ENCODE peak calls at places on chromosomes 1 and 21, in five cellular contexts. X, F, L, P and Y are unnamed samples. For H3K36me3, the result is how much of the 10 kb centered on the place peaks cover.

GRCh38 chr1:15948600-15949452 is 27.1 kb downstream of the ZBTB17 start:
- DNase-seq in X (peak), F (peak), P (peak), L (no peak), Y (no peak)

GRCh38 chr1:192918259-192918658 is 109.4 kb downstream of the RGS2 start:
- DNase-seq in P (no peak), L (no peak), F (no peak), X (no peak), Y (no peak)

GRCh38 chr1:244296447-244296846 is 155.3 kb downstream of the ADSS2 start:
- DNase-seq in F (no peak), X (no peak), L (no peak), P (no peak), Y (no peak)

GRCh38 chr1:115168026-115168425 is 78.7 kb upstream of the TSPAN2 start:
- DNase-seq in X (no peak), L (no peak), P (no peak), F (no peak), Y (no peak)

GRCh38 chr1:45802343-45803298 is 791 bp upstream of the MAST2 start:
- DNase-seq in X (peak), L (peak), P (peak), F (peak), Y (peak)

GRCh38 chr1:171206956-171207355 is 21.9 kb downstream of the FMO2 start:
- DNase-seq in L (no peak), F (no peak), X (no peak), P (no peak), Y (no peak)

GRCh38 chr1:56435434-56436337 is 143.7 kb downstream of the PLPP3 start:
- DNase-seq in L (no peak), P (no peak), X (no peak), F (no peak), Y (peak)

GRCh38 chr1:84442256-84442655 is 36.8 kb upstream of the RPF1 start:
- DNase-seq in L (no peak), X (peak), F (peak), P (no peak), Y (no peak)

GRCh38 chr21:39020751-39021474 is 162.3 kb downstream of the PSMG1 start:
- DNase-seq in L (no peak), X (peak), F (no peak), P (no peak), Y (peak)

GRCh38 chr1:232534552-232535517 is 95.1 kb downstream of the SIPA1L2 start:
- DNase-seq in X (no peak), P (no peak), F (no peak), L (no peak), Y (no peak)

GRCh38 chr1:206768472-206769330 is 1.9 kb upstream of the IL19 start:
- DNase-seq in X (no peak), L (no peak), P (no peak), F (no peak), Y (no peak)

GRCh38 chr1:206693592-206693991 is 8.9 kb downstream of the MAPKAPK2 start:
- DNase-seq in P (peak), F (no peak), L (peak), X (peak), Y (no peak)

GRCh38 chr1:205561501-205562203 is 57.2 kb downstream of the CDK18 start:
- DNase-seq in L (no peak), P (no peak), X (no peak), F (no peak), Y (no peak)

GRCh38 chr1:206672844-206673758 is 11.6 kb upstream of the MAPKAPK2 start:
- DNase-seq in F (no peak), X (peak), L (no peak), P (no peak), Y (no peak)

GRCh38 chr1:15866696-15867687 is 19.5 kb downstream of the SPEN start:
- DNase-seq in X (peak), F (no peak), L (no peak), P (no peak), Y (no peak)

GRCh38 chr21:45162809-45163208 is 88.4 kb downstream of the ADARB1 start:
- DNase-seq in P (no peak), X (no peak), F (no peak), L (no peak), Y (peak)

GRCh38 chr1:31915438-31915837 is 22.7 kb downstream of the PTP4A2 start:
- DNase-seq in P (no peak), F (no peak), L (no peak), X (no peak), Y (no peak)
- H3K36me3 ChIP-seq in P (under half), F (under half), L (under half), X (under half), Y (half or more)

GRCh38 chr1:26946270-26946669 is 14.0 kb downstream of the KDF1 start:
- DNase-seq in F (no peak), X (no peak), L (no peak), P (no peak), Y (no peak)
- H3K36me3 ChIP-seq in F (under half), X (under half), L (under half), P (half or more), Y (half or more)

GRCh38 chr1:1226566-1227362 is 5.0 kb downstream of the SDF4 start:
- DNase-seq in P (no peak), F (no peak), X (no peak), L (no peak), Y (no peak)

GRCh38 chr1:1227386-1227785 is 4.4 kb downstream of the SDF4 start:
- DNase-seq in X (no peak), L (no peak), P (no peak), F (no peak), Y (no peak)

GRCh38 chr1:1228187-1228586 is 3.6 kb downstream of the SDF4 start:
- DNase-seq in P (no peak), L (no peak), X (no peak), F (no peak), Y (no peak)

GRCh38 chr1:1229770-1230169 is 2.0 kb downstream of the SDF4 start:
- DNase-seq in L (no peak), P (no peak), X (no peak), F (no peak), Y (no peak)

GRCh38 chr1:1228596-1229321 is 3.0 kb downstream of the SDF4 start:
- DNase-seq in X (no peak), L (no peak), F (no peak), P (no peak), Y (no peak)
- H3K36me3 ChIP-seq in X (under half), L (under half), F (under half), P (under half), Y (under half)

DNA sequence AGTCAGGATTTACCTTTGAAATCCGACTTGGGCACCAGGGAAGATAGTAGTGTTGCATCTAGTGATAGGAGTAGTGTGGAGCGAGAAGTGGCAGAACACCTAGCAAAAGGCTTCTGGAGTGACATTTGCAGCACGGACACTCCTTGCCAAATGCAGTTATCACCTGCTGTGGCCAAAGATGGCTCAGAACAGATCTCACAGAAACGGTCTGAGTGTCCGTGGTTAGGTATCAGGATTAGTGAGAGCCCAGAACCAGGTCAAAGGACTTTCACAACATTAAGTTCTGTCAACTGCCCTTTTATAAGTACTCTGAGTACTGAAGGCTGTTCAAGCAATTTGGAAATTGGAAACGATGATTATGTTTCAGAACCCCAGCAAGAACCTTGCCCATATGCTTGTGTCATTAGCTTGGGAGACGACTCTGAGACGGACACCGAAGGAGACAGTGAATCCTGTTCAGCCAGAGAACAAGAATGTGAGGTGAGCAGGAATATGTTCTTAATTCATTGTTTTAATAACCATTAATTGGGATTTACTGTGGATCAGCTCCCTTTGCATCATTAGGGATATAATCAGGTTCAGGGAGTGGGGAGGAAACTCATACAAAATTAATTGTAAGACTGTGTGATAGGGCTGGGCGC is 28.3 kb downstream of the BACH1 start:
- DNase-seq in X (no peak), P (no peak), L (no peak), F (no peak), Y (no peak)
- H3K36me3 ChIP-seq in X (under half), P (under half), L (under half), F (under half), Y (half or more)

DNA sequence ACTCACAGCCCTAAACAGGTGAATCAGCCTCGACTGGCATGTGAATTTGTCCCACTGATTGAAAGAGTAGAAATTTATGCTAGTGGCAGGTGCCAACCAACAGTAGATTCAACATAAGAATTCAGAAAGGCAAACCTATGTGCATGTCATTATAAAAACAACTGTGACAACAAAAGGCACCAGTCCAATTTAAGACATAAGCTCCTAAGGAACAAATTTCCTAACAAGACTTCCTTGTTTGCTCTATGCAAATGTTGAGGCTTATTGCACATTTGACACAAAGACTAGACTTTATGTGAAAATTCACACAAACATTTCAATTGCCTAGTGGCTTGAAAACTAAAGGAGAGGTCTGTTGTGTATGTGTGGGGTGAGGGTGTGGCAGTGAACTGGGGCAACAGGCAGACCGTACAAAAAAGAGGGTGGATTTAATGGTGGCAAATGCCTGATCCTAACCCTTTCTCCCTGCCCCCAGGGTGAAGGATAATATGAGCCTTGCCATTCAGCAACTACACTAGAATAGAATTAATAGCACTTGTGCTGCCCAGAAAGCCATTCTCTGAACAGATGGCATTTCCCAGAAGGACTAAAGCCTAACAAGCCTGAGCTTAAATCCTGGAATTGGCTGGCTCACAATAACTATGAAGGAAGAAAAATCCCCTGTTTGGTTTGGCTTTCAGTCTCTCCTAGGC is 74.0 kb downstream of the GLUL start:
- DNase-seq in X (no peak), F (no peak), L (peak), P (no peak), Y (no peak)
- H3K36me3 ChIP-seq in X (under half), F (under half), L (under half), P (under half), Y (under half)